ENCODE peak calls at places on chromosomes 7 and 10, in ten cellular contexts. One of them, this sample, is unnamed.

GRCh38 chr7:35716038-35716803 is 21.3 kb upstream of the HERPUD2 start:
- DNase-seq in sigmoid colon: no peak
- DNase-seq in thoracic aorta: no peak
- DNase-seq in GM23338: no peak
- DNase-seq in IMR-90: peak
- DNase-seq in esophagus muscularis mucosa: no peak
- DNase-seq in A549: no peak
- DNase-seq in mucosa of descending colon: peak
- DNase-seq in fibroblast of mammary gland: peak
- DNase-seq in Panc1: no peak
- DNase-seq in this sample: no peak

GRCh38 chr7:42770106-42770505 is 141.8 kb downstream of the C7orf25 start:
- DNase-seq in esophagus muscularis mucosa: no peak
- DNase-seq in A549: no peak
- DNase-seq in GM23338: no peak
- DNase-seq in mucosa of descending colon: no peak
- DNase-seq in thoracic aorta: no peak
- DNase-seq in Panc1: no peak
- DNase-seq in IMR-90: no peak
- DNase-seq in sigmoid colon: no peak
- DNase-seq in fibroblast of mammary gland: peak
- DNase-seq in this sample: no peak

GRCh38 chr7:139441961-139442360 is 41.5 kb downstream of the KLRG2 start:
- DNase-seq in thoracic aorta: no peak
- DNase-seq in esophagus muscularis mucosa: no peak
- DNase-seq in GM23338: no peak
- DNase-seq in fibroblast of mammary gland: no peak
- DNase-seq in sigmoid colon: no peak
- DNase-seq in A549: no peak
- DNase-seq in IMR-90: no peak
- DNase-seq in Panc1: no peak
- DNase-seq in mucosa of descending colon: no peak
- DNase-seq in this sample: no peak

GRCh38 chr10:126955396-126955795 is 50.2 kb downstream of the DOCK1 start:
- DNase-seq in GM23338: no peak
- DNase-seq in Panc1: no peak
- DNase-seq in fibroblast of mammary gland: no peak
- DNase-seq in sigmoid colon: no peak
- DNase-seq in A549: no peak
- DNase-seq in thoracic aorta: no peak
- DNase-seq in mucosa of descending colon: peak
- DNase-seq in IMR-90: no peak
- DNase-seq in esophagus muscularis mucosa: no peak
- DNase-seq in this sample: no peak

GRCh38 chr7:36115448-36116321 is 37.4 kb upstream of the EEPD1 start:
- DNase-seq in A549: peak
- DNase-seq in IMR-90: peak
- DNase-seq in esophagus muscularis mucosa: no peak
- DNase-seq in sigmoid colon: peak
- DNase-seq in fibroblast of mammary gland: peak
- DNase-seq in mucosa of descending colon: peak
- DNase-seq in thoracic aorta: peak
- DNase-seq in GM23338: no peak
- DNase-seq in Panc1: peak
- DNase-seq in this sample: peak

GRCh38 chr10:74799840-74800239 is 26.6 kb upstream of the KAT6B start:
- DNase-seq in mucosa of descending colon: no peak
- DNase-seq in esophagus muscularis mucosa: no peak
- DNase-seq in sigmoid colon: no peak
- DNase-seq in thoracic aorta: no peak
- DNase-seq in IMR-90: peak
- DNase-seq in GM23338: no peak
- DNase-seq in fibroblast of mammary gland: peak
- DNase-seq in Panc1: peak
- DNase-seq in A549: peak
- DNase-seq in this sample: peak

GRCh38 chr7:38327597-38327996 is 54.2 kb upstream of the TARP start:
- DNase-seq in thoracic aorta: no peak
- DNase-seq in IMR-90: no peak
- DNase-seq in A549: no peak
- DNase-seq in Panc1: no peak
- DNase-seq in GM23338: no peak
- DNase-seq in sigmoid colon: no peak
- DNase-seq in fibroblast of mammary gland: no peak
- DNase-seq in esophagus muscularis mucosa: no peak
- DNase-seq in mucosa of descending colon: no peak
- DNase-seq in this sample: peak

GRCh38 chr10:89171996-89172395 is 35.1 kb downstream of the CH25H start:
- DNase-seq in IMR-90: peak
- DNase-seq in Panc1: no peak
- DNase-seq in GM23338: no peak
- DNase-seq in A549: no peak
- DNase-seq in fibroblast of mammary gland: peak
- DNase-seq in mucosa of descending colon: no peak
- DNase-seq in sigmoid colon: no peak
- DNase-seq in esophagus muscularis mucosa: no peak
- DNase-seq in thoracic aorta: no peak
- DNase-seq in this sample: no peak

GRCh38 chr10:126597206-126597605 is 73.3 kb downstream of the C10orf90 start:
- DNase-seq in sigmoid colon: no peak
- DNase-seq in A549: no peak
- DNase-seq in Panc1: no peak
- DNase-seq in thoracic aorta: no peak
- DNase-seq in GM23338: no peak
- DNase-seq in esophagus muscularis mucosa: no peak
- DNase-seq in mucosa of descending colon: no peak
- DNase-seq in fibroblast of mammary gland: peak
- DNase-seq in IMR-90: no peak
- DNase-seq in this sample: no peak

GRCh38 chr10:130882911-130883310 is 428.6 kb downstream of the TCERG1L start:
- DNase-seq in GM23338: no peak
- DNase-seq in mucosa of descending colon: no peak
- DNase-seq in Panc1: no peak
- DNase-seq in IMR-90: no peak
- DNase-seq in A549: no peak
- DNase-seq in fibroblast of mammary gland: no peak
- DNase-seq in sigmoid colon: no peak
- DNase-seq in esophagus muscularis mucosa: no peak
- DNase-seq in thoracic aorta: no peak
- DNase-seq in this sample: no peak

GRCh38 chr10:116974442-116975005 is 30.5 kb downstream of the SHTN1 start:
- DNase-seq in thoracic aorta: no peak
- DNase-seq in Panc1: no peak
- DNase-seq in GM23338: no peak
- DNase-seq in esophagus muscularis mucosa: no peak
- DNase-seq in sigmoid colon: no peak
- DNase-seq in fibroblast of mammary gland: peak
- DNase-seq in A549: peak
- DNase-seq in IMR-90: peak
- DNase-seq in mucosa of descending colon: no peak
- DNase-seq in this sample: peak

GRCh38 chr10:855079-855478 is 76.4 kb downstream of the LARP4B start:
- DNase-seq in mucosa of descending colon: no peak
- DNase-seq in GM23338: no peak
- DNase-seq in IMR-90: no peak
- DNase-seq in sigmoid colon: no peak
- DNase-seq in esophagus muscularis mucosa: no peak
- DNase-seq in Panc1: no peak
- DNase-seq in fibroblast of mammary gland: no peak
- DNase-seq in thoracic aorta: no peak
- DNase-seq in A549: no peak
- DNase-seq in this sample: no peak

GRCh38 chr10:114453576-114453975 is 49.3 kb upstream of the AFAP1L2 start:
- DNase-seq in Panc1: no peak
- DNase-seq in thoracic aorta: no peak
- DNase-seq in IMR-90: no peak
- DNase-seq in fibroblast of mammary gland: no peak
- DNase-seq in A549: no peak
- DNase-seq in sigmoid colon: no peak
- DNase-seq in esophagus muscularis mucosa: no peak
- DNase-seq in GM23338: peak
- DNase-seq in mucosa of descending colon: no peak
- DNase-seq in this sample: no peak

GRCh38 chr7:114419441-114420107 is 5.0 kb downstream of the FOXP2 start:
- DNase-seq in sigmoid colon: no peak
- DNase-seq in thoracic aorta: no peak
- DNase-seq in GM23338: no peak
- DNase-seq in Panc1: no peak
- DNase-seq in fibroblast of mammary gland: no peak
- DNase-seq in esophagus muscularis mucosa: no peak
- DNase-seq in mucosa of descending colon: no peak
- DNase-seq in A549: no peak
- DNase-seq in IMR-90: peak
- DNase-seq in this sample: peak

GRCh38 chr7:101690061-101690460 is 61.0 kb upstream of the MYL10 start:
- DNase-seq in fibroblast of mammary gland: no peak
- DNase-seq in thoracic aorta: no peak
- DNase-seq in Panc1: no peak
- DNase-seq in IMR-90: no peak
- DNase-seq in sigmoid colon: no peak
- DNase-seq in mucosa of descending colon: peak
- DNase-seq in A549: no peak
- DNase-seq in esophagus muscularis mucosa: no peak
- DNase-seq in GM23338: no peak
- DNase-seq in this sample: peak

GRCh38 chr10:85641479-85641967 is 725.1 kb downstream of the GRID1 start:
- DNase-seq in sigmoid colon: no peak
- DNase-seq in Panc1: peak
- DNase-seq in mucosa of descending colon: no peak
- DNase-seq in thoracic aorta: no peak
- DNase-seq in GM23338: no peak
- DNase-seq in esophagus muscularis mucosa: no peak
- DNase-seq in fibroblast of mammary gland: peak
- DNase-seq in IMR-90: no peak
- DNase-seq in A549: peak
- DNase-seq in this sample: peak

GRCh38 chr7:594212-594913 is 74.7 kb upstream of the PDGFA start:
- DNase-seq in fibroblast of mammary gland: no peak
- DNase-seq in esophagus muscularis mucosa: no peak
- DNase-seq in IMR-90: no peak
- DNase-seq in GM23338: no peak
- DNase-seq in Panc1: no peak
- DNase-seq in sigmoid colon: no peak
- DNase-seq in mucosa of descending colon: no peak
- DNase-seq in thoracic aorta: no peak
- DNase-seq in A549: no peak
- DNase-seq in this sample: no peak

GRCh38 chr7:831596-832291 is 532 bp upstream of the SUN1 start:
- DNase-seq in A549: peak
- DNase-seq in sigmoid colon: no peak
- DNase-seq in mucosa of descending colon: no peak
- DNase-seq in esophagus muscularis mucosa: no peak
- DNase-seq in GM23338: no peak
- DNase-seq in thoracic aorta: no peak
- DNase-seq in Panc1: peak
- DNase-seq in fibroblast of mammary gland: peak
- DNase-seq in IMR-90: peak
- DNase-seq in this sample: peak

GRCh38 chr7:32070051-32070405 is 179 bp downstream of the PDE1C start:
- DNase-seq in thoracic aorta: no peak
- DNase-seq in mucosa of descending colon: no peak
- DNase-seq in IMR-90: no peak
- DNase-seq in fibroblast of mammary gland: no peak
- DNase-seq in sigmoid colon: no peak
- DNase-seq in GM23338: no peak
- DNase-seq in A549: no peak
- DNase-seq in esophagus muscularis mucosa: no peak
- DNase-seq in Panc1: no peak
- DNase-seq in this sample: peak

GRCh38 chr7:151888079-151888673 is 11.3 kb upstream of the PRKAG2 start:
- DNase-seq in GM23338: peak
- DNase-seq in sigmoid colon: peak
- DNase-seq in fibroblast of mammary gland: no peak
- DNase-seq in A549: no peak
- DNase-seq in mucosa of descending colon: no peak
- DNase-seq in esophagus muscularis mucosa: no peak
- DNase-seq in Panc1: no peak
- DNase-seq in IMR-90: no peak
- DNase-seq in thoracic aorta: no peak
- DNase-seq in this sample: peak
- TF ChIP-seq CTCF in GM23338: no peak
- TF ChIP-seq CTCF in sigmoid colon: no peak
- TF ChIP-seq CTCF in fibroblast of mammary gland: no peak
- TF ChIP-seq CTCF in A549: no peak
- TF ChIP-seq CTCF in mucosa of descending colon: no peak
- TF ChIP-seq CTCF in esophagus muscularis mucosa: no peak
- TF ChIP-seq CTCF in Panc1: no peak
- TF ChIP-seq CTCF in IMR-90: no peak
- TF ChIP-seq CTCF in thoracic aorta: no peak
- TF ChIP-seq CTCF in this sample: no peak

DNA sequence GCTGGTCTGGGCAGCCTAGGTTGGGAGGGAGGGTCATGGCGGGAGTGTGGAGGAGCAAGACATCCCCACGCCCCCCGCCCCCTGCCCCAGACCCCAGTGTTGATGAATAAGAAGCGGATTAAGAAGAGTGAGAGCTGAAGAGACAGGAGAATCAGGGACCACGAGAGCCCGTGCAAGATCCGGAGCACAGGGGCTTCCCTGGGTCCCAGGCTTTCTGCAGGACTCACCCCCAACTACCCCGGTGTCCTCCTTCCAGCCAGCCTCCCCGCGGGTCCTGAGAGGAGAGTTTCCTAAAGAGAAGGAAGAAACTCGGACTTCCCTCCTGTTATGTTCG is 20.1 kb downstream of the GHRHR start:
- DNase-seq in esophagus muscularis mucosa: no peak
- DNase-seq in GM23338: no peak
- DNase-seq in Panc1: no peak
- DNase-seq in IMR-90: no peak
- DNase-seq in mucosa of descending colon: no peak
- DNase-seq in thoracic aorta: no peak
- DNase-seq in A549: no peak
- DNase-seq in fibroblast of mammary gland: no peak
- DNase-seq in sigmoid colon: no peak
- DNase-seq in this sample: no peak
- H3K4me3 ChIP-seq in esophagus muscularis mucosa: no peak
- H3K4me3 ChIP-seq in GM23338: peak
- H3K4me3 ChIP-seq in Panc1: no peak
- H3K4me3 ChIP-seq in IMR-90: no peak
- H3K4me3 ChIP-seq in mucosa of descending colon: no peak
- H3K4me3 ChIP-seq in thoracic aorta: peak
- H3K4me3 ChIP-seq in A549: no peak
- H3K4me3 ChIP-seq in fibroblast of mammary gland: no peak
- H3K4me3 ChIP-seq in sigmoid colon: no peak
- H3K4me3 ChIP-seq in this sample: no peak

GRCh38 chr7:47483604-47484273 is 98.2 kb downstream of the TNS3 start:
- DNase-seq in sigmoid colon: no peak
- DNase-seq in esophagus muscularis mucosa: no peak
- DNase-seq in mucosa of descending colon: no peak
- DNase-seq in IMR-90: peak
- DNase-seq in Panc1: no peak
- DNase-seq in thoracic aorta: no peak
- DNase-seq in fibroblast of mammary gland: peak
- DNase-seq in GM23338: peak
- DNase-seq in A549: no peak
- DNase-seq in this sample: peak
- TF ChIP-seq CTCF in sigmoid colon: no peak
- TF ChIP-seq CTCF in esophagus muscularis mucosa: no peak
- TF ChIP-seq CTCF in mucosa of descending colon: no peak
- TF ChIP-seq CTCF in IMR-90: peak
- TF ChIP-seq CTCF in Panc1: no peak
- TF ChIP-seq CTCF in thoracic aorta: no peak
- TF ChIP-seq CTCF in fibroblast of mammary gland: peak
- TF ChIP-seq CTCF in GM23338: peak
- TF ChIP-seq CTCF in A549: peak
- TF ChIP-seq CTCF in this sample: peak

GRCh38 chr10:90917231-90917967 is 3.5 kb downstream of the ANKRD1 start:
- DNase-seq in IMR-90: no peak
- DNase-seq in mucosa of descending colon: no peak
- DNase-seq in esophagus muscularis mucosa: no peak
- DNase-seq in thoracic aorta: no peak
- DNase-seq in fibroblast of mammary gland: no peak
- DNase-seq in sigmoid colon: no peak
- DNase-seq in Panc1: no peak
- DNase-seq in A549: no peak
- DNase-seq in GM23338: no peak
- DNase-seq in this sample: no peak
- H3K4me3 ChIP-seq in IMR-90: no peak
- H3K4me3 ChIP-seq in mucosa of descending colon: no peak
- H3K4me3 ChIP-seq in esophagus muscularis mucosa: no peak
- H3K4me3 ChIP-seq in thoracic aorta: no peak
- H3K4me3 ChIP-seq in fibroblast of mammary gland: no peak
- H3K4me3 ChIP-seq in sigmoid colon: no peak
- H3K4me3 ChIP-seq in Panc1: no peak
- H3K4me3 ChIP-seq in A549: no peak
- H3K4me3 ChIP-seq in GM23338: no peak
- H3K4me3 ChIP-seq in this sample: no peak

This sample was measured in astrocyte of the spinal cord.